ENCODE peak calls at places on chromosomes 1 and 21, in eight cellular contexts. I, N, T, Y, R, S, J and M are unnamed samples.

GRCh38 chr1:32063261-32063681 is 9.5 kb upstream of the TMEM39B start:
- DNase-seq in I (no peak), N (peak), T (no peak), Y (no peak), R (no peak), S (peak), J (no peak), M (no peak)

GRCh38 chr1:17059391-17060128 is 5.7 kb upstream of the SDHB start:
- DNase-seq in I (peak), N (peak), T (peak), Y (peak), R (no peak), S (peak), J (peak), M (peak)

GRCh38 chr1:218467101-218467728 is 122.1 kb downstream of the TGFB2 start:
- DNase-seq in I (no peak), N (no peak), T (no peak), Y (no peak), R (no peak), S (no peak), J (no peak), M (no peak)

GRCh38 chr1:90012305-90012704 is 17.4 kb downstream of the ZNF326 start:
- DNase-seq in I (no peak), N (no peak), T (no peak), Y (no peak), R (no peak), S (no peak), J (no peak), M (no peak)

GRCh38 chr1:7388141-7388487 is 383.0 kb upstream of the VAMP3 start:
- DNase-seq in I (no peak), N (no peak), T (no peak), Y (peak), R (peak), S (no peak), J (no peak), M (no peak)

GRCh38 chr1:37257646-37258045 is 216.7 kb upstream of the ZC3H12A start:
- DNase-seq in I (no peak), N (no peak), T (no peak), Y (no peak), R (no peak), S (peak), J (no peak), M (no peak)

GRCh38 chr1:16026723-16027484 is 5.1 kb downstream of the CLCNKA start:
- DNase-seq in I (peak), N (peak), T (peak), Y (peak), R (peak), S (peak), J (no peak), M (no peak)

GRCh38 chr21:35528109-35529042 is 479.3 kb upstream of the RUNX1 start:
- DNase-seq in I (no peak), N (peak), T (peak), Y (no peak), R (no peak), S (no peak), J (peak), M (peak)

GRCh38 chr1:245074232-245074747 is 80.5 kb upstream of the KIF26B start:
- DNase-seq in I (no peak), N (no peak), T (no peak), Y (no peak), R (peak), S (peak), J (no peak), M (no peak)

GRCh38 chr1:160189649-160190625 is at the start of gene CASQ1:
- DNase-seq in I (no peak), N (no peak), T (peak), Y (peak), R (no peak), S (peak), J (no peak), M (peak)

GRCh38 chr1:29784276-29785136 is 548.2 kb downstream of the PTPRU start:
- DNase-seq in I (no peak), N (no peak), T (no peak), Y (no peak), R (no peak), S (no peak), J (no peak), M (no peak)

GRCh38 chr1:164748253-164748899 is 189.4 kb downstream of the PBX1 start:
- DNase-seq in I (no peak), N (no peak), T (no peak), Y (no peak), R (peak), S (peak), J (no peak), M (no peak)

GRCh38 chr1:77060000-77060399 is 159.2 kb downstream of the PIGK start:
- DNase-seq in I (no peak), N (no peak), T (no peak), Y (no peak), R (no peak), S (no peak), J (no peak), M (no peak)

GRCh38 chr1:11058595-11059165 is 1.1 kb downstream of the SRM start:
- DNase-seq in I (no peak), N (no peak), T (peak), Y (peak), R (no peak), S (peak), J (peak), M (peak)

GRCh38 chr1:202133521-202133920 is 10.8 kb downstream of the GPR37L1 start:
- DNase-seq in I (no peak), N (no peak), T (no peak), Y (no peak), R (no peak), S (no peak), J (no peak), M (no peak)

GRCh38 chr1:96464991-96465875 is 256.4 kb upstream of the PTBP2 start:
- DNase-seq in I (no peak), N (no peak), T (no peak), Y (no peak), R (no peak), S (no peak), J (no peak), M (no peak)

GRCh38 chr1:224067621-224068457 is 46.1 kb upstream of the FBXO28 start:
- DNase-seq in I (no peak), N (no peak), T (no peak), Y (no peak), R (no peak), S (peak), J (no peak), M (no peak)

GRCh38 chr1:61337981-61338848 is 255.9 kb downstream of the NFIA start:
- DNase-seq in I (peak), N (no peak), T (peak), Y (peak), R (peak), S (peak), J (peak), M (peak)

GRCh38 chr1:29305943-29306342 is 69.6 kb downstream of the PTPRU start:
- DNase-seq in I (no peak), N (no peak), T (no peak), Y (no peak), R (no peak), S (no peak), J (no peak), M (no peak)

GRCh38 chr1:71651229-71651628 is 570.4 kb upstream of the ZRANB2 start:
- DNase-seq in I (no peak), N (no peak), T (no peak), Y (no peak), R (no peak), S (no peak), J (no peak), M (no peak)

GRCh38 chr1:226967665-226968064 is 27.6 kb downstream of the COQ8A start:
- DNase-seq in I (no peak), N (no peak), T (no peak), Y (no peak), R (no peak), S (no peak), J (no peak), M (no peak)

GRCh38 chr1:230710543-230710904 is 3.4 kb downstream of the AGT start:
- DNase-seq in I (no peak), N (no peak), T (no peak), Y (no peak), R (no peak), S (no peak), J (no peak), M (no peak)

GRCh38 chr1:113141650-113142473 is 68.9 kb downstream of the LRIG2 start:
- DNase-seq in I (no peak), N (no peak), T (no peak), Y (no peak), R (no peak), S (no peak), J (no peak), M (no peak)